ENCODE peak calls at places on chromosomes 5 and 9, in four cellular contexts. X, W, U and D are unnamed samples.

GRCh38 chr5:112070022-112070421 is 313.0 kb upstream of the NREP start:
- DNase-seq in U (no peak), W (no peak), X (no peak), D (no peak)

GRCh38 chr9:116569111-116569510 is 118.0 kb upstream of the TRIM32 start:
- DNase-seq in W (no peak), X (no peak), U (no peak), D (no peak)

GRCh38 chr5:93580387-93581100 is 475 bp downstream of the NR2F1-AS1 start:
- DNase-seq in W (no peak), U (no peak), X (no peak), D (no peak)

GRCh38 chr5:125558466-125558865 is 812.0 kb upstream of the ZNF608 start:
- DNase-seq in U (no peak), X (no peak), W (no peak), D (no peak)

GRCh38 chr5:82669720-82670119 is 391.6 kb upstream of the RPS23 start:
- DNase-seq in X (no peak), W (no peak), U (no peak), D (no peak)

GRCh38 chr5:143311428-143311827 is 92.1 kb downstream of the NR3C1 start:
- DNase-seq in W (no peak), X (no peak), U (no peak), D (no peak)

GRCh38 chr5:71865202-71865601 is 146.1 kb downstream of the CARTPT start:
- DNase-seq in U (no peak), X (no peak), W (no peak), D (peak)

GRCh38 chr9:108746864-108747263 is 108.9 kb downstream of the ACTL7B start:
- DNase-seq in X (no peak), U (no peak), W (no peak), D (no peak)

GRCh38 chr5:131224387-131225191 is 39.3 kb upstream of the CDC42SE2 start:
- DNase-seq in X (peak), W (no peak), U (no peak), D (no peak)

GRCh38 chr5:76402251-76402879 is 720 bp upstream of the IQGAP2 start:
- DNase-seq in W (peak), U (peak), X (peak), D (no peak)

GRCh38 chr5:142542906-142543305 is 143.0 kb downstream of the FGF1 start:
- DNase-seq in U (no peak), X (no peak), W (no peak), D (no peak)

GRCh38 chr5:115857621-115858349 is 16.1 kb downstream of the AP3S1 start:
- DNase-seq in U (no peak), W (no peak), X (no peak), D (no peak)

GRCh38 chr5:119470851-119471451 is 18.7 kb downstream of the HSD17B4 start:
- DNase-seq in X (no peak), W (no peak), U (no peak), D (no peak)

GRCh38 chr9:27726244-27727141 is 153.2 kb upstream of the C9orf72 start:
- DNase-seq in X (peak), U (peak), W (peak), D (peak)

GRCh38 chr9:38162332-38162985 is 93.4 kb upstream of the SHB start:
- DNase-seq in U (peak), W (no peak), X (no peak), D (no peak)

GRCh38 chr5:139378941-139379361 is 4.1 kb downstream of the SLC23A1 start:
- DNase-seq in U (no peak), X (no peak), W (no peak), D (no peak)

GRCh38 chr5:132800545-132800944 is 12.6 kb upstream of the SOWAHA start:
- DNase-seq in W (no peak), X (no peak), U (no peak), D (no peak)

GRCh38 chr5:179406031-179406681 is 60.9 kb upstream of the ADAMTS2 start:
- DNase-seq in W (no peak), U (no peak), X (peak), D (no peak)

GRCh38 chr5:63125862-63126261 is 547.2 kb downstream of the LRRC70 start:
- DNase-seq in W (no peak), X (no peak), U (no peak), D (no peak)

GRCh38 chr5:10831416-10831815 is 70.4 kb upstream of the DAP start:
- DNase-seq in U (no peak), W (no peak), X (no peak), D (no peak)

GRCh38 chr9:38414040-38414723 is 10.1 kb downstream of the IGFBPL1 start:
- DNase-seq in X (no peak), W (no peak), U (no peak), D (no peak)

GRCh38 chr9:81410201-81410600 is 279.1 kb downstream of the TLE1 start:
- DNase-seq in X (no peak), U (no peak), W (no peak), D (no peak)

GRCh38 chr9:33355933-33356332 is 46.4 kb downstream of the AQP7 start:
- DNase-seq in W (no peak), X (no peak), U (no peak), D (no peak)

GRCh38 chr5:92421937-92422336 is 1038.8 kb upstream of the ARRDC3 start:
- DNase-seq in W (no peak), U (no peak), X (no peak), D (no peak)

GRCh38 chr5:85533324-85533723 is 1084.4 kb upstream of the COX7C start:
- DNase-seq in W (no peak), X (no peak), U (no peak), D (no peak)

GRCh38 chr9:115118471-115119156 is 657 bp upstream of the TNC start:
- DNase-seq in U (peak), X (peak), W (no peak), D (peak)

GRCh38 chr9:99411068-99411467 is 189.0 kb downstream of the SEC61B start:
- DNase-seq in X (no peak), W (no peak), U (no peak), D (no peak)

GRCh38 chr9:96219615-96220257 is 82.2 kb downstream of the HSD17B3 start:
- DNase-seq in X (peak), U (no peak), W (no peak), D (no peak)

GRCh38 chr5:119411935-119412623 is 40.2 kb upstream of the HSD17B4 start:
- DNase-seq in W (peak), X (peak), U (peak), D (peak)

GRCh38 chr5:55892479-55892878 is 41.3 kb downstream of the IL31RA start:
- DNase-seq in X (no peak), W (no peak), U (no peak), D (no peak)
- H3K27ac ChIP-seq in X (no peak), W (no peak), U (no peak), D (no peak)

DNA sequence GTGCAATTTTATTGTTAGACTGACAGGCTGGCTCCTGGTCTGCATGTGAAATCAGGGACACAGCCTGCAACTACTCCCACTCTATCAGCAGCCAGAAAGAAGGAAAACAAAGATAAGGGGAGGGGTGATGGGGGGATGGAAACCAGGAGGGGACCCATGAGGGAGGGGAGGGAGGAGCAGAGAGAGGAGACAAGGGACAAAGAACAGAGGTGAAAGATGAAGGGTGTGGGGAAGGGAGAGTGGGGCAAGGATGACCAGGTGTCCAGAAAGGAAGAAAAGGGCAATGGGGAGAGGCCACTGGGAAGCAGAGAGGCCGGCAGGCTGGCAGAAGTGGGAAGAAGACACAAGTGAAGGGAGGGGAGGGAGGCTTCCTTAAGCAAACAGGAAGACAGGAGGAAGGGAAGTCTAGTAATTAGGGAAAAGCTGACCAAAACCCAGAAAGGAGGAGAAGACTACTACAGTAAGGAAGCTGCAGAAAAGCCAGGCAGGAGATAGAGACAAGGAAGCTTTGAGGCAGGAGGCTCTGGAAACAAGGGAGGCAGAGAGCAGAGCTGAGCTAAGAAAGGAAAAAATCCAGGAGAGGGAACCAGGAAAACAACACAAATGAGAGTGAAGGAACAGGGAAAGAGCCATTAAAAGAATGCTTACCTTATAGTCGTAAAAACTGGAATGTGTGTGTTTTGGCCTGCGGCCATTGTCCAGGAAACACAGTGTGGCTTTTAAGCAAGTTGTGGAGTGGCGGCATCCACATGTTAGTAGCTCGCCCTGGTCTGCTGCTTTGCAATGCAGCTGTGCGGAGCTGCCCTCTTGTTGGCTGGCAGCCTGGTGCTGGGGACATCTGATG is 316.9 kb upstream of the CLINT1 start:
- DNase-seq in X (peak), U (peak), W (no peak), D (no peak)
- H3K27ac ChIP-seq in X (no peak), U (peak), W (no peak), D (no peak)

DNA sequence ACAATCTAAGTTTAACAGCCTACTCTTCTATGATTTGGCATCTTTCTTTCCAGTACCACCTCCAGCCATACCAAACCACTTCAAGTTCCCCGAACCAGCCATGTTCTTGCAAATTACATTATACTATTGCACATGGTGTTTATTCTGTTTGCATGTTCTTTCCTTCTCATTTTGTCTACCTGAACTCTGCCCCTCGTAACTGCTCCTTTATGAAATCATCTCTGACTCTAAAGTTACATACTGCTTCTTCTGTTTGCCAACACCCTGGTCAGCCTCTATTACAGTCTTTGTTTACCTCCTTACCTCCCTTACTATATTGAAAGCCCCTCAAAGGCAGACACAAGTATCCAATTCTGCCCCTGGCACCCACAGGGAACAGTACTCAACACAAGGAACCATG is 6.0 kb downstream of the PPP6C start:
- DNase-seq in X (peak), U (no peak), W (no peak), D (no peak)
- H3K27ac ChIP-seq in X (peak), U (no peak), W (no peak), D (no peak)

GRCh38 chr9:123471843-123472570 is 116.0 kb downstream of the CRB2 start:
- DNase-seq in W (no peak), U (no peak), X (no peak), D (no peak)

GRCh38 chr9:123470121-123470851 is 114.3 kb downstream of the CRB2 start:
- DNase-seq in U (no peak), X (no peak), W (no peak), D (no peak)

GRCh38 chr9:123469231-123469630 is 113.2 kb downstream of the CRB2 start:
- DNase-seq in W (no peak), X (no peak), U (no peak), D (no peak)

GRCh38 chr9:123473226-123473625 is 117.2 kb downstream of the CRB2 start:
- DNase-seq in U (no peak), X (no peak), W (no peak), D (peak)

DNA sequence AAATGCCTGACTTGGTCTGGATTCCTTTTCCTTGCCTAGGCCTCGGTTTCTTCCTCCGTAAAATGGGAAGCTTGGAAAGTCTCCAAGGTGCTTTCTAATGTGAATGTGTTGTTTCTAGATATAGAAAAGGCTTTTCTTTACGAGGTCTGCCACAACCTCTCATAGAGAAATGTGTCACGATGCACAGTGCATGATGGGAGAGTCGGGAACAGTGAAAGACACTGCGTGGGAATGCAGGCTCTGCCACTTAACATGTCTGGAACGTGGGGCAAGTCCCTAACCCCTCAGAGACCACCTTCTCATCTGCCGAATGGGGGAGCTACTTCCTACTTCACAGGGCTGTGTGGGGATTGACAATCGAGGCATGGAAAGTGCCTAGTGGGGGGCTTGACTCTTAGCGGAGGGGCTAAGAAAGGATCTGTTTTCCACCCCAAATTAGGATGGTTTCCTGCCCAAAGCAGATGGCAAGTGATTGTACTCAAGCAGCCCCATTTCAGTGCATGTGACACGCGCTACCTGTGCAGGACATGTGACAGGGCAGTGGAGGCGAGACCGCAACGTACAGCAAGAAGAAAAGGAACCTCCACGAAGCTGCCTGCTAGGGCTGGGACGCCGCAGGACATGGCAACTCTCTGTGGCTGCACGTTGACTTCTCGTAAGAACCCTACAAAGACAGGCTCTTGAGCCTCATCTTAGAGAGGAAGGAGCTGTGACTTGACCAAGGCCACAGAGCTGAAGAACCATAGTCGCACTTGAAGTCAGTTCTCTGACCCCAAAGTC is 115.2 kb downstream of the CRB2 start:
- DNase-seq in X (no peak), U (no peak), W (no peak), D (no peak)
- H3K27ac ChIP-seq in X (no peak), U (no peak), W (no peak), D (no peak)